ENCODE peak calls at places on chromosomes 12 and 14, in seven cellular contexts. G, H, C, Z, S, N and F are unnamed samples.

GRCh38 chr12:48286665-48287064 is 64.1 kb downstream of the ZNF641 start:
- DNase-seq in G (no peak), H (no peak), C (no peak), Z (no peak), S (no peak), N (peak), F (no peak)

GRCh38 chr12:79127268-79127895 is 262.8 kb downstream of the SYT1 start:
- DNase-seq in G (no peak), H (no peak), C (no peak), Z (no peak), S (no peak), N (no peak), F (no peak)

GRCh38 chr14:96077983-96078686 is 39.0 kb downstream of the C14orf132 start:
- DNase-seq in G (no peak), H (no peak), C (no peak), Z (no peak), S (peak), N (no peak), F (peak)

GRCh38 chr12:131124487-131125280 is 171.0 kb downstream of the ADGRD1 start:
- DNase-seq in G (no peak), H (no peak), C (peak), Z (no peak), S (no peak), N (no peak), F (peak)

GRCh38 chr12:109130755-109131521 is 14.6 kb downstream of the ACACB start:
- DNase-seq in G (peak), H (peak), C (peak), Z (no peak), S (no peak), N (no peak), F (peak)

GRCh38 chr12:94732367-94732990 is 82.1 kb upstream of the TMCC3 start:
- DNase-seq in G (no peak), H (no peak), C (no peak), Z (no peak), S (no peak), N (no peak), F (no peak)

GRCh38 chr12:87812711-87813110 is 216.5 kb downstream of the C12orf50 start:
- DNase-seq in G (no peak), H (no peak), C (no peak), Z (no peak), S (no peak), N (no peak), F (no peak)

GRCh38 chr12:48788852-48789775 is at the start of gene ADCY6:
- DNase-seq in G (peak), H (peak), C (peak), Z (no peak), S (no peak), N (peak), F (peak)

GRCh38 chr12:92141585-92142244 is 3.9 kb downstream of the BTG1 start:
- DNase-seq in G (no peak), H (no peak), C (no peak), Z (no peak), S (no peak), N (no peak), F (no peak)

GRCh38 chr14:68638056-68638816 is 154.6 kb downstream of the ZFP36L1 start:
- DNase-seq in G (no peak), H (no peak), C (peak), Z (no peak), S (no peak), N (no peak), F (no peak)

GRCh38 chr14:51328089-51328941 is 88.3 kb downstream of the TMX1 start:
- DNase-seq in G (no peak), H (no peak), C (no peak), Z (peak), S (peak), N (no peak), F (peak)

GRCh38 chr14:99728981-99729451 is 44.9 kb downstream of the CYP46A1 start:
- DNase-seq in G (peak), H (no peak), C (peak), Z (peak), S (no peak), N (no peak), F (peak)

GRCh38 chr12:125386652-125387051 is 321.4 kb downstream of the AACS start:
- DNase-seq in G (no peak), H (no peak), C (no peak), Z (no peak), S (no peak), N (no peak), F (no peak)

GRCh38 chr12:84329933-84330332 is 582.7 kb downstream of the SLC6A15 start:
- DNase-seq in G (no peak), H (no peak), C (no peak), Z (no peak), S (no peak), N (no peak), F (no peak)

GRCh38 chr14:59328410-59328809 is 136.8 kb downstream of the GPR135 start:
- DNase-seq in G (no peak), H (no peak), C (no peak), Z (no peak), S (no peak), N (no peak), F (no peak)

GRCh38 chr12:2336409-2336829 is 283.6 kb downstream of the CACNA1C start:
- DNase-seq in G (no peak), H (peak), C (no peak), Z (no peak), S (no peak), N (no peak), F (peak)

GRCh38 chr12:79019672-79020071 is 155.1 kb downstream of the SYT1 start:
- DNase-seq in G (no peak), H (no peak), C (no peak), Z (no peak), S (no peak), N (no peak), F (no peak)

GRCh38 chr12:67698711-67699603 is 50.4 kb downstream of the DYRK2 start:
- DNase-seq in G (no peak), H (no peak), C (no peak), Z (peak), S (no peak), N (no peak), F (no peak)

GRCh38 chr14:28767851-28768548 is 1.4 kb downstream of the FOXG1 start:
- DNase-seq in G (no peak), H (no peak), C (no peak), Z (no peak), S (peak), N (no peak), F (peak)

GRCh38 chr14:90534091-90534837 is 137.4 kb downstream of the CALM1 start:
- DNase-seq in G (no peak), H (no peak), C (no peak), Z (no peak), S (no peak), N (no peak), F (no peak)

GRCh38 chr12:45192041-45192695 is 23.7 kb upstream of the ANO6 start:
- DNase-seq in G (no peak), H (peak), C (no peak), Z (no peak), S (no peak), N (no peak), F (no peak)

GRCh38 chr14:33679461-33680225 is 271.2 kb downstream of the EGLN3 start:
- DNase-seq in G (no peak), H (no peak), C (no peak), Z (no peak), S (no peak), N (no peak), F (no peak)

GRCh38 chr14:75501080-75501479 is 21.2 kb upstream of the BATF start:
- DNase-seq in G (no peak), H (no peak), C (no peak), Z (no peak), S (no peak), N (no peak), F (no peak)

GRCh38 chr14:90573385-90574105 is 176.7 kb downstream of the CALM1 start:
- DNase-seq in G (no peak), H (no peak), C (no peak), Z (no peak), S (no peak), N (no peak), F (no peak)

GRCh38 chr12:113852695-113853490 is 113.2 kb downstream of the RBM19 start:
- DNase-seq in G (no peak), H (no peak), C (no peak), Z (no peak), S (peak), N (no peak), F (no peak)

GRCh38 chr14:75877292-75877691 is 104.5 kb downstream of the TGFB3 start:
- DNase-seq in G (no peak), H (peak), C (no peak), Z (no peak), S (no peak), N (no peak), F (peak)

GRCh38 chr12:53063708-53064612 is 14.1 kb downstream of the TNS2 start:
- DNase-seq in G (peak), H (no peak), C (peak), Z (no peak), S (no peak), N (no peak), F (peak)

GRCh38 chr12:65259501-65259900 is 19.0 kb upstream of the MSRB3 start:
- DNase-seq in G (no peak), H (no peak), C (no peak), Z (no peak), S (no peak), N (no peak), F (no peak)